ENCODE peak calls at places on chromosomes 13 and 19, in six cellular contexts. One of them, this sample, is unnamed.

GRCh38 chr13:96821381-96821780 is 172.9 kb downstream of the OXGR1 start:
- DNase-seq in IMR-90: peak; percentile 12
- DNase-seq in thoracic aorta: no peak
- DNase-seq in endodermal cell: no peak
- DNase-seq in B cell: no peak
- DNase-seq in AG04449: no peak
- DNase-seq in this sample: no peak

GRCh38 chr19:47726467-47726866 is 13.2 kb downstream of the EHD2 start:
- DNase-seq in IMR-90: peak; percentile 76
- DNase-seq in thoracic aorta: no peak
- DNase-seq in endodermal cell: no peak
- DNase-seq in B cell: no peak
- DNase-seq in AG04449: no peak
- DNase-seq in this sample: no peak

GRCh38 chr19:29445246-29445645 is 80.5 kb upstream of the VSTM2B start:
- DNase-seq in IMR-90: no peak
- DNase-seq in thoracic aorta: no peak
- DNase-seq in endodermal cell: peak; percentile 9
- DNase-seq in B cell: no peak
- DNase-seq in AG04449: no peak
- DNase-seq in this sample: no peak

GRCh38 chr19:46907880-46908279 is 47.1 kb downstream of the ARHGAP35 start:
- DNase-seq in IMR-90: no peak
- DNase-seq in thoracic aorta: no peak
- DNase-seq in endodermal cell: peak; percentile 6
- DNase-seq in B cell: no peak
- DNase-seq in AG04449: no peak
- DNase-seq in this sample: no peak

GRCh38 chr13:97855570-97855970 is 97.9 kb upstream of the IPO5 start:
- DNase-seq in IMR-90: peak; percentile 86
- DNase-seq in thoracic aorta: no peak
- DNase-seq in endodermal cell: peak; percentile 65
- DNase-seq in B cell: no peak
- DNase-seq in AG04449: peak; percentile 45
- DNase-seq in this sample: peak; percentile 37

GRCh38 chr19:5080030-5080644 is 111.2 kb downstream of the KDM4B start:
- DNase-seq in IMR-90: no peak
- DNase-seq in thoracic aorta: no peak
- DNase-seq in endodermal cell: no peak
- DNase-seq in B cell: no peak
- DNase-seq in AG04449: no peak
- DNase-seq in this sample: no peak

GRCh38 chr19:5572556-5573286 is 5.0 kb upstream of the TINCR start:
- DNase-seq in IMR-90: no peak
- DNase-seq in thoracic aorta: no peak
- DNase-seq in endodermal cell: no peak
- DNase-seq in B cell: no peak
- DNase-seq in AG04449: no peak
- DNase-seq in this sample: no peak

GRCh38 chr19:36046443-36047050 is 7.5 kb downstream of the THAP8 start:
- DNase-seq in IMR-90: no peak
- DNase-seq in thoracic aorta: no peak
- DNase-seq in endodermal cell: no peak
- DNase-seq in B cell: no peak
- DNase-seq in AG04449: no peak
- DNase-seq in this sample: no peak

GRCh38 chr19:49553451-49554271 is 25.9 kb downstream of the RCN3 start:
- DNase-seq in IMR-90: peak; percentile 69
- DNase-seq in thoracic aorta: no peak
- DNase-seq in endodermal cell: no peak
- DNase-seq in B cell: no peak
- DNase-seq in AG04449: peak; percentile 17
- DNase-seq in this sample: peak; percentile 81

GRCh38 chr13:98429977-98430785 is 146.7 kb downstream of the STK24 start:
- DNase-seq in IMR-90: no peak
- DNase-seq in thoracic aorta: no peak
- DNase-seq in endodermal cell: no peak
- DNase-seq in B cell: no peak
- DNase-seq in AG04449: no peak
- DNase-seq in this sample: no peak

GRCh38 chr13:51674276-51674675 is 90.0 kb downstream of the WDFY2 start:
- DNase-seq in IMR-90: no peak
- DNase-seq in thoracic aorta: no peak
- DNase-seq in endodermal cell: peak; percentile 56
- DNase-seq in B cell: no peak
- DNase-seq in AG04449: no peak
- DNase-seq in this sample: no peak

GRCh38 chr19:8663920-8664670 is 33.7 kb downstream of the NFILZ start:
- DNase-seq in IMR-90: no peak
- DNase-seq in thoracic aorta: no peak
- DNase-seq in endodermal cell: no peak
- DNase-seq in B cell: peak; percentile 47
- DNase-seq in AG04449: no peak
- DNase-seq in this sample: peak; percentile 70

DNA sequence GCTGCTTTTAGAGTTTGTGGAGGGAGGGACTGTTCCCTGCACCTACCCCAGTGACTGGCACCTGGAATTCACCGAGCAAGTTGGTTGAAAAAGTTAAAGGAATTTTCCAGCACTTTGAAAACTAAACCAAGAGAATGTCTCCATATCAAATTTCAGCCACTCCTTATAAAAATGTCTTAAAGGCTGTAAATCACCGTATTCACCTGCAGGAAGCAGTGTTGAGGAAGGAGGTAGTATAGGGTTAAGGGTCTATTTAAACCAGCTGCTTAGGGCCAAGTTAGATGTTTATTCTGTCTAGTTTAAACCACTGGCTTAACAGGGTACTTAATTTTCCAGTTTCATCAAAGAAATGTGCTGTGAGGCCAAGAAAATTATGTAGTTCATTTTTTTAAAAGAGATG is 3.8 kb upstream of the RAB20 start:
- DNase-seq in IMR-90: no peak
- DNase-seq in thoracic aorta: no peak
- DNase-seq in endodermal cell: peak; percentile 39
- DNase-seq in B cell: no peak
- DNase-seq in AG04449: no peak
- DNase-seq in this sample: no peak
- TF ChIP-seq CTCF in IMR-90: peak; percentile 2
- TF ChIP-seq CTCF in thoracic aorta: no peak
- TF ChIP-seq CTCF in endodermal cell: peak; percentile 62
- TF ChIP-seq CTCF in B cell: no peak
- TF ChIP-seq CTCF in AG04449: no peak
- TF ChIP-seq CTCF in this sample: no peak

GRCh38 chr19:50932690-50933083 is 20.2 kb downstream of the KLK5 start:
- DNase-seq in IMR-90: no peak
- DNase-seq in thoracic aorta: no peak
- DNase-seq in endodermal cell: no peak
- DNase-seq in B cell: no peak
- DNase-seq in AG04449: no peak
- DNase-seq in this sample: no peak
- TF ChIP-seq CTCF in IMR-90: no peak
- TF ChIP-seq CTCF in thoracic aorta: no peak
- TF ChIP-seq CTCF in endodermal cell: no peak
- TF ChIP-seq CTCF in B cell: no peak
- TF ChIP-seq CTCF in AG04449: no peak
- TF ChIP-seq CTCF in this sample: no peak

GRCh38 chr13:35826626-35827254 is 304.4 kb downstream of the DCLK1 start:
- DNase-seq in IMR-90: no peak
- DNase-seq in thoracic aorta: no peak
- DNase-seq in endodermal cell: peak; percentile 79
- DNase-seq in B cell: no peak
- DNase-seq in AG04449: no peak
- DNase-seq in this sample: peak; percentile 17
- TF ChIP-seq CTCF in IMR-90: peak; percentile 8
- TF ChIP-seq CTCF in thoracic aorta: no peak
- TF ChIP-seq CTCF in endodermal cell: peak; percentile 81
- TF ChIP-seq CTCF in B cell: no peak
- TF ChIP-seq CTCF in AG04449: no peak
- TF ChIP-seq CTCF in this sample: peak; percentile 31

DNA sequence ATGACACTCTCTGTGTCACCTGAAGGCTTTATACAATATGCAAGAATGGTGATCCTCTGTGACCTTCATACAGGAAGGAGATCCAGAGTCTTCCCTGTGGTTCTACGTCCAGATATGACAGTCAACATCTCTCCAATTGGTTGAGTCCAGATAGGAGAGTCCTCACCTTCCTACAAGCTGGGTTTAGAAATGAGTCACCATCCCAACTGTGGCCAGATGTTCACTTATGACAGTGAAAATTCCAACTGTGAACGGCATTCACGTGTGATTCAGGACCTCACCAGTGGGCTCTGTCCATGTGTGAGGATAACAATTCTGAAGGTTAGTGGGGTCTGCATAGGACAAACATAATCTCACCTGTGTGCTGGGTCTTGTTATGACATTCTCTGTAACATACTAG is 52.5 kb upstream of the ZNF728 start:
- DNase-seq in IMR-90: no peak
- DNase-seq in thoracic aorta: no peak
- DNase-seq in endodermal cell: no peak
- DNase-seq in B cell: no peak
- DNase-seq in AG04449: no peak
- DNase-seq in this sample: no peak
- TF ChIP-seq CTCF in IMR-90: no peak
- TF ChIP-seq CTCF in thoracic aorta: no peak
- TF ChIP-seq CTCF in endodermal cell: no peak
- TF ChIP-seq CTCF in B cell: no peak
- TF ChIP-seq CTCF in AG04449: no peak
- TF ChIP-seq CTCF in this sample: no peak

GRCh38 chr19:33430674-33431277 is 57.3 kb downstream of the CEBPG start:
- DNase-seq in IMR-90: peak; percentile 61
- DNase-seq in thoracic aorta: no peak
- DNase-seq in endodermal cell: peak; percentile 92
- DNase-seq in B cell: peak; percentile 49
- DNase-seq in AG04449: no peak
- DNase-seq in this sample: peak; percentile 79
- TF ChIP-seq CTCF in IMR-90: peak; percentile 76
- TF ChIP-seq CTCF in thoracic aorta: peak; percentile 60
- TF ChIP-seq CTCF in endodermal cell: peak; percentile 91
- TF ChIP-seq CTCF in B cell: peak; percentile 77
- TF ChIP-seq CTCF in AG04449: peak; percentile 97
- TF ChIP-seq CTCF in this sample: peak; percentile 80

This sample was measured in activated CD8-positive, alpha-beta T cell treated with anti-CD3 and anti-CD28 coated beads for 36 hours.